ENCODE peak calls at places on chromosomes 16 and 17, in seven cellular contexts. Q, B, M, E, H, F and L are unnamed samples.

GRCh38 chr16:85350146-85350728 is 238.0 kb upstream of the CIBAR2 start:
- DNase-seq in B (no peak), M (no peak), Q (no peak), F (no peak), E (no peak), H (no peak), L (no peak)

GRCh38 chr17:82981141-82981540 is 98.3 kb upstream of the METRNL start:
- DNase-seq in M (no peak), Q (peak; percentile 24), H (no peak), E (no peak), F (no peak), B (no peak), L (peak; percentile 14)

GRCh38 chr17:17089796-17090641 is 47.8 kb downstream of the MPRIP start:
- DNase-seq in E (no peak), Q (no peak), M (no peak), F (no peak), B (no peak), H (no peak), L (no peak)

GRCh38 chr17:50604470-50604869 is 30.2 kb upstream of the ABCC3 start:
- DNase-seq in H (peak; percentile 20), F (no peak), M (no peak), Q (no peak), B (no peak), E (no peak), L (no peak)

GRCh38 chr16:84236671-84237070 is 3.1 kb downstream of the KCNG4 start:
- DNase-seq in H (no peak), Q (no peak), E (no peak), F (no peak), B (no peak), M (no peak), L (no peak)

GRCh38 chr17:330993-331701 is 21.5 kb downstream of the RPH3AL start:
- DNase-seq in H (no peak), B (no peak), F (no peak), Q (no peak), M (no peak), E (no peak), L (no peak)

GRCh38 chr17:13272296-13272695 is 254.5 kb upstream of the ELAC2 start:
- DNase-seq in F (no peak), B (no peak), E (peak; percentile 0), H (no peak), Q (no peak), M (no peak), L (no peak)

GRCh38 chr17:47718634-47719405 is 14.2 kb upstream of the TBX21 start:
- DNase-seq in E (no peak), B (no peak), H (no peak), M (no peak), Q (no peak), F (no peak), L (no peak)

GRCh38 chr16:65842067-65842466 is 524.4 kb upstream of the CDH5 start:
- DNase-seq in M (no peak), B (no peak), H (no peak), F (no peak), Q (no peak), E (no peak), L (no peak)

GRCh38 chr17:42315402-42316156 is 27.3 kb downstream of the STAT5A start:
- DNase-seq in E (no peak), F (no peak), Q (no peak), B (no peak), M (peak; percentile 68), H (no peak), L (no peak)

GRCh38 chr17:63082952-63083351 is 116.9 kb downstream of the TANC2 start:
- DNase-seq in E (peak; percentile 56), B (no peak), F (no peak), Q (no peak), M (no peak), H (peak; percentile 61), L (no peak)

GRCh38 chr16:2482181-2483107 is 7.5 kb downstream of the TBC1D24 start:
- DNase-seq in F (no peak), M (no peak), B (no peak), E (peak; percentile 83), Q (no peak), H (peak; percentile 42), L (no peak)

GRCh38 chr17:39352511-39352910 is 48.9 kb downstream of the FBXL20 start:
- DNase-seq in B (no peak), E (no peak), M (no peak), H (no peak), F (no peak), Q (no peak), L (no peak)
- TF ChIP-seq CTCF in B (no peak), E (peak; percentile 56), M (no peak), H (no peak), F (peak; percentile 59), Q (no peak), L (no peak)

DNA sequence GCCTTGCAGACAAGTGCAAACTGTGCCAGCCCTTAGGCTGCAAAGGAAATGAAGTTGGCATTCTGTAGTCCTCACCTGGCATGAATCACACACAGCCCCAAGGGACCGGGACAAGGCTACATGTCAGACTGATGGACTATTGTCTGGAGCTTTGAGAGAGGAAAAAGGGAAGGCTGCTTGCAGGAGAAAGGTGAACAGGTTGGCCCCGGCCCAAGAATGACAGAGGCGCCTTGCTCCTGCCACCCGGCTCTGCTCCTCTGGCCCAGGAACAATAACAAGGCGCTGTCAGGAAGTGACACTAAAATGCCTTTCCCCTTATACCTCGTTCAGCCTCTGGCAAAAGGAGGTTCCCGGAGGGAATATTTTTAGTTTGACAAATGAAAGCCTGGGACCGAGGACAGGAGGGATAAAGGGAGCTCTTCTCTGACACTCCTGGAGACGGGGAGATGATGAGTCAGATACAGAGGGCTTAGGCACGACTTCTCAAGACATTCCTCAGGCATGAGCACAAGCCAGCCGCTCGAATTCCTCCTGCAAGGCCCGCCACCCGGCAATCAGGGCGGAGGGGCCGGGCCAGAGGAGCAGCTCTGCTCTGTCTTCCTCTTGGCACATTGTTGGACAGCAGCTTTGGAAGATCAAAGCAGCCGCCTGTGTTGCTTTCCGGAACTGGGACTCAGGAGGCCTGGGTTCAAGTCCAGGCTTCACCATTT is 105.8 kb downstream of the NOG start:
- DNase-seq in E (peak; percentile 99), F (peak; percentile 86), B (no peak), H (peak; percentile 97), Q (peak; percentile 58), M (no peak), L (no peak)
- TF ChIP-seq CTCF in E (no peak), F (no peak), B (no peak), H (no peak), Q (no peak), M (no peak), L (no peak)

GRCh38 chr17:19319771-19320505 is 42.6 kb downstream of the B9D1 start:
- DNase-seq in B (no peak), M (no peak), H (no peak), Q (no peak), E (no peak), F (no peak), L (no peak)

GRCh38 chr17:19321481-19322128 is 40.9 kb downstream of the B9D1 start:
- DNase-seq in Q (no peak), B (no peak), M (no peak), H (no peak), E (no peak), F (no peak), L (no peak)

GRCh38 chr17:19322861-19323260 is 39.7 kb downstream of the B9D1 start:
- DNase-seq in F (no peak), H (no peak), M (no peak), E (no peak), B (no peak), Q (no peak), L (no peak)

GRCh38 chr17:19320876-19321275 is 41.6 kb downstream of the B9D1 start:
- DNase-seq in E (no peak), B (no peak), F (no peak), H (no peak), M (no peak), Q (no peak), L (no peak)

DNA sequence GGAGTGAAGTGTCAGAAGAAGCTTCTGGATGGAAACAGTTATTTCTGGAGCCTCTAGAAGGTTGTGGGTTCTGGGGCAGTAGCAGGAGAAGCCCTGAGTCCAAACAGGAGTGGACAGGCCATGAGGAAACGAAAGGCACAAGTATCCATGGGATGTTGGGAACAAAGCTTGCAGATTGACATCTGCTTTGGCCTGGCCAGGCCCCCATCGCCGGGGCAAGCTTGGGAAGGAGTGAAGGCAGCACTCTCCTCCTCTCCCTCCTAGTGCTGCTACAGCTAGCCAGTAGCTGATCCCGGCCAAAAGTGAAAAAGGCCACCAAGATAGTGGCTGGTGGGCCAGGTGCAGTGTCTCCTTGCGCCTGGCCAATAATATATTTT is 40.4 kb downstream of the B9D1 start:
- DNase-seq in E (no peak), M (no peak), H (no peak), B (no peak), F (no peak), Q (no peak), L (no peak)
- TF ChIP-seq CTCF in E (no peak), M (no peak), H (no peak), B (no peak), F (no peak), Q (no peak), L (no peak)

DNA sequence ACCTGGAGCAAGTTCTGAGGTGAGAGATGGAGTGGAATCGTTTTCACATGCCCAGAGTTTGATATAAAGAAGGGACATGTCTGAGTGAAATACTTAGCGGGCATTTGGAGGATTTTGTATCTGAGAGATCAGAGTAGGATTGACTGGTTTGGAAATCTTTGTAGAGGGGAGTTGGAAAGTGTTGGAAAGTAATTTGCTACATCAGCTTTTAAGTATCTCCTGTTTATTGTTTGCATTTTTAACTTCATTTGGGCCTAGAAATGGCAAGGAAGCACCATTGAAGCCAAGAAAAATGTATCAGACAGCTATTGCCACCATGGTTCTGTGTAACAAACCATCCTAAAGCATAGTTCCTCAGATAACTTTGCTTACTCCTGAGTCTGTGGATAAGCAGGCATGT is 1015.1 kb upstream of the EEF2KMT start:
- DNase-seq in B (no peak), M (no peak), F (no peak), E (no peak), H (no peak), Q (no peak), L (no peak)
- TF ChIP-seq CTCF in B (no peak), M (no peak), F (no peak), E (no peak), H (no peak), Q (no peak), L (no peak)

DNA sequence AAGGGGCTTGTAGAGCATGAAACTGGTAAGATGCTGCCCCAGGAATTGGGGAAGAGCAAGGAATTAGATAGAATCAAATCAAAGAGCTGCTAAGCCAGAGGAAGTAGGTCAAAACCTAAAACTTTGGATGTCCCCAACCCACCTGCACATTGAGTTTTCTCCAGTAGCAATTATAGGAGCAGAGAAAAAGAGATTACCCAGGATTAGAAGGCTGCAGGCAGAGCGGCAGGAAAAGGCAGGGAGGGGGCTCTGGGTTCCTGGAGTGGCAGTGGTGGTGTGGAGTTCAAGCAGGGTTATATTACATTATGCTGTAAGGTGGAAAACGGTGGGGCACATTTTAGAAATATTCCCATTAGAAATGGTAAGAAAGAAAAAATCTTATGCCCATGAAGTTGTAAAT is 68.3 kb downstream of the KSR1 start:
- DNase-seq in M (no peak), Q (no peak), F (no peak), B (no peak), H (no peak), E (no peak), L (no peak)
- TF ChIP-seq CTCF in M (no peak), Q (no peak), F (no peak), B (no peak), H (no peak), E (no peak), L (no peak)